ENCODE peak calls at places on chromosomes 7 and 10, in seven cellular contexts. W, L, I, K, E, Y and N are unnamed samples.

GRCh38 chr7:78197447-78197846 is 398.9 kb downstream of the PHTF2 start:
- DNase-seq in W (no peak), L (no peak), I (no peak), K (no peak), E (no peak), Y (no peak), N (no peak)

GRCh38 chr7:47310020-47310419 is 271.9 kb downstream of the TNS3 start:
- DNase-seq in W (no peak), L (no peak), I (no peak), K (no peak), E (no peak), Y (no peak), N (no peak)

GRCh38 chr7:117777335-117778150 is 95.7 kb downstream of the CTTNBP2 start:
- DNase-seq in W (no peak), L (no peak), I (no peak), K (no peak), E (no peak), Y (no peak), N (no peak)

GRCh38 chr10:92131271-92131820 is 159.5 kb downstream of the CPEB3 start:
- DNase-seq in W (no peak), L (no peak), I (no peak), K (no peak), E (no peak), Y (no peak), N (no peak)

GRCh38 chr7:38276096-38276857 is 2.8 kb upstream of the TARP start:
- DNase-seq in W (no peak), L (no peak), I (no peak), K (no peak), E (no peak), Y (no peak), N (no peak)

GRCh38 chr7:123184271-123184670 is 15.5 kb downstream of the SLC13A1 start:
- DNase-seq in W (no peak), L (no peak), I (no peak), K (no peak), E (no peak), Y (no peak), N (no peak)

GRCh38 chr10:70295321-70295720 is 11.5 kb upstream of the NPFFR1 start:
- DNase-seq in W (no peak), L (no peak), I (no peak), K (no peak), E (no peak), Y (no peak), N (no peak)

GRCh38 chr7:101567231-101567630 is 61.9 kb downstream of the MYL10 start:
- DNase-seq in W (no peak), L (no peak), I (no peak), K (no peak), E (no peak), Y (no peak), N (no peak)

GRCh38 chr7:74561898-74562613 is 95.5 kb upstream of the GTF2I start:
- DNase-seq in W (no peak), L (no peak), I (no peak), K (no peak), E (no peak), Y (no peak), N (no peak)

DNA sequence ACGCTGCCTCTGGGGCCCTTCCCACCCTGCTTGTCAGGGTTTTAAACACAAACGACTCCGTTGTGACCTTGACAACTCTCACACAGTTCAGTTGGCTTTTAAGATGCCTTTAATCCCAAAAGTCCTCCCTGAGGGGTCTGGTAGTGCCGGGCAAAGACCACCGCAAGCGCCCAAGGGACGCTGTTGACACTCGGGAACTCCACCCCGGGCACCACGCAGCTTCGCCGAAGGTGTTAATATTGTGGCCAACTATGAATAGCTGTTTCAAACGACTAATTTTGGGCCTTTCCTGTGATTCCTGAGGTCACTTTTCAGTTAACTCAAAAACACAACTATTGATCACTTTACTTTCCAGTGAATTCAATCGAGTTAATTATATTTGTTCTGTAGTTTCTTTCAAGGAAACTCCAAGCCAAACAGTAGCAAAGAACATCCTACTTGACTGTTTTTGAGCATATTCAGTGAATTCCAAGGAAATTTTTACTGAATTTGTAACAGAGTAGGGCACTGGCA is 958 bp upstream of the ESYT2 start:
- DNase-seq in W (no peak), L (no peak), I (no peak), K (no peak), E (no peak), Y (no peak), N (no peak)
- TF ChIP-seq JUND in W (no peak), L (no peak), I (no peak), K (no peak), E (no peak), Y (no peak), N (no peak)

GRCh38 chr10:21205328-21205727 is 308.2 kb upstream of the NEBL start:
- DNase-seq in W (no peak), L (no peak), I (no peak), K (no peak), E (no peak), Y (no peak), N (no peak)

GRCh38 chr10:21212275-21212674 is 313.2 kb downstream of the SKIDA1 start:
- DNase-seq in W (no peak), L (no peak), I (no peak), K (no peak), E (no peak), Y (no peak), N (no peak)

GRCh38 chr10:21207852-21208646 is 310.9 kb upstream of the NEBL start:
- DNase-seq in W (no peak), L (no peak), I (no peak), K (no peak), E (no peak), Y (no peak), N (no peak)

GRCh38 chr10:21209495-21209894 is 312.4 kb upstream of the NEBL start:
- DNase-seq in W (no peak), L (no peak), I (no peak), K (no peak), E (no peak), Y (no peak), N (no peak)

GRCh38 chr10:21208666-21209316 is 311.7 kb upstream of the NEBL start:
- DNase-seq in W (no peak), L (no peak), I (no peak), K (peak; percentile 50), E (no peak), Y (no peak), N (no peak)
- TF ChIP-seq JUND in W (no peak), L (no peak), I (no peak), K (peak; percentile 32), E (no peak), Y (no peak), N (no peak)

GRCh38 chr7:146096994-146097393 is 19.6 kb upstream of the CNTNAP2 start:
- DNase-seq in W (no peak), L (no peak), I (peak; percentile 55), K (no peak), E (no peak), Y (peak; percentile 49), N (no peak)
- TF ChIP-seq JUND in W (no peak), L (no peak), I (no peak), K (no peak), E (no peak), Y (no peak), N (no peak)

GRCh38 chr10:122795924-122796323 is 49.7 kb downstream of the CUZD1 start:
- DNase-seq in W (no peak), L (no peak), I (no peak), K (no peak), E (no peak), Y (no peak), N (no peak)

GRCh38 chr10:122802282-122802681 is 43.4 kb downstream of the CUZD1 start:
- DNase-seq in W (no peak), L (no peak), I (no peak), K (no peak), E (no peak), Y (no peak), N (no peak)

GRCh38 chr10:122796796-122797195 is 48.9 kb downstream of the CUZD1 start:
- DNase-seq in W (no peak), L (no peak), I (no peak), K (no peak), E (no peak), Y (no peak), N (no peak)

DNA sequence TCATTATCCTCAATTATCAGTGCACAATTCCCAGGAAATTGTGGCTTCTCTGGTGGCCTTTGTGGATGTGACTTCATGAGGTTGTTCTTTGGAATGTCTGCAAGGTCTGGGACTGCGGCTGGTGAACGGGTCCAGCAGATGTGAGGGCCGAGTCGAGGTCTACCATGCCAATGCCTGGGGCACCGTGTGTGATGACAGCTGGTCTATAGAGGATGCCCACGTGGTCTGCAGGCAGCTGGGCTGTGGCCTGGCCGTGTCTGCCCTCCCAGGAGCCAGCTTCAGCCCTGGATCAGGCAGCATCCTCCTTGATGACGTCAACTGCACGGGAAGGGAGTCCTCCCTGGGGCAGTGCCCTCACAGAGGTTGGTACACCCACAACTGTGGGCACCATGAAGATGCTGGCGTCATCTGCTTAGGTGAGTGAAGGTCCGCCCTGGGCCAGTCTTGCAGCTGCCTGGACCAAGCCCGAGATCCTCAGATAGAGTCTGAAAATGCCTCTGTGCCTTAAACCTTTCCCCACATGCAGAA is 46.9 kb downstream of the CUZD1 start:
- DNase-seq in W (no peak), L (no peak), I (no peak), K (no peak), E (no peak), Y (no peak), N (no peak)
- TF ChIP-seq JUND in W (no peak), L (no peak), I (no peak), K (no peak), E (no peak), Y (no peak), N (no peak)

GRCh38 chr7:110224643-110225042 is 866.3 kb upstream of the LRRN3 start:
- DNase-seq in W (no peak), L (no peak), I (peak; percentile 3), K (no peak), E (no peak), Y (no peak), N (peak; percentile 1)
- TF ChIP-seq JUND in W (no peak), L (no peak), I (no peak), K (no peak), E (no peak), Y (no peak), N (no peak)

DNA sequence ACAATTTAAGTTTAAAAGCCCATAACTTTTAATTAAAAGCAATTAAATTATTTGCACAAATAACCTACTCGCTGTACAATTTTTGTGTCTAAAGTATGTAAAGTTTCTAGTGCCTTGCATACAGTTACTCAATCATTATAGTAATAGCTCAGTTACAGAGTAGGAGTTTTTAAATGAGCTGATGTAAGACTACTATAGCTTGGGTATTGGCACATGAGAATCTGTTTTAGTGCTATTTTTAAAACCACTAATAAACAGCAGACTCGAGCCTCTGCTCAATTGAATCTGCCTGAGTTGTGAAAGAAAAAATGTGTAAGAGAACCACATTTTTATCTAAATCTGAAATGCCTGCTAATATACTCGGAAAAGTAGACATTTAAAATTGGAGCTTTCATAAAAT is 31.1 kb downstream of the CTNNA3 start:
- DNase-seq in W (no peak), L (no peak), I (no peak), K (no peak), E (no peak), Y (no peak), N (no peak)
- TF ChIP-seq JUND in W (no peak), L (no peak), I (no peak), K (no peak), E (no peak), Y (no peak), N (no peak)

GRCh38 chr10:116716381-116716780 is 26.0 kb downstream of the HSPA12A start:
- DNase-seq in W (no peak), L (no peak), I (no peak), K (no peak), E (no peak), Y (no peak), N (no peak)
- TF ChIP-seq JUND in W (no peak), L (no peak), I (no peak), K (no peak), E (no peak), Y (no peak), N (no peak)